ENCODE peak calls at places on chromosomes 12 and 14, in nine cellular contexts. U is mesendoderm; R is breast epithelium; C is pancreas; Q is esophagus squamous epithelium; D is WERI-Rb-1; E is effector memory CD4-positive, alpha-beta T cell; H is colonic mucosa; L is upper lobe of right lung. W is an unnamed sample.

GRCh38 chr14:48703728-48704467 is 882.3 kb downstream of the RPS29 start:
- DNase-seq in U (no peak), R (no peak), C (no peak), Q (no peak), D (no peak), E (no peak), H (no peak), L (no peak), W (no peak)

GRCh38 chr14:73758392-73759182 is 44.4 kb upstream of the PNMA1 start:
- DNase-seq in U (peak), R (no peak), C (peak), Q (peak), D (peak), E (peak), H (peak), L (peak), W (peak)

GRCh38 chr12:109840349-109841073 is 7.3 kb upstream of the TRPV4 start:
- DNase-seq in U (no peak), R (no peak), C (no peak), Q (no peak), D (no peak), E (no peak), H (peak), L (no peak), W (no peak)

GRCh38 chr12:109530301-109530685 is 43.0 kb downstream of the MMAB start:
- DNase-seq in U (no peak), R (no peak), C (no peak), Q (no peak), D (no peak), E (no peak), H (no peak), L (no peak), W (no peak)

GRCh38 chr14:99064262-99064954 is 207.6 kb downstream of the BCL11B start:
- DNase-seq in U (no peak), R (no peak), C (no peak), Q (no peak), D (no peak), E (no peak), H (no peak), L (no peak), W (peak)

GRCh38 chr12:98423963-98424362 is 91.4 kb upstream of the TMPO start:
- DNase-seq in U (no peak), R (no peak), C (no peak), Q (no peak), D (no peak), E (no peak), H (no peak), L (no peak), W (no peak)

GRCh38 chr12:88015825-88016224 is 13.4 kb downstream of the C12orf50 start:
- DNase-seq in U (no peak), R (no peak), C (no peak), Q (no peak), D (no peak), E (no peak), H (no peak), L (no peak), W (no peak)

GRCh38 chr12:19707948-19708409 is 268.7 kb downstream of the AEBP2 start:
- DNase-seq in U (no peak), R (no peak), C (no peak), Q (no peak), D (no peak), E (no peak), H (no peak), L (no peak), W (no peak)

GRCh38 chr12:81500788-81501187 is 258.4 kb downstream of the PPFIA2 start:
- DNase-seq in U (peak), R (no peak), C (no peak), Q (no peak), D (peak), E (no peak), H (no peak), L (no peak), W (no peak)

GRCh38 chr12:27627123-27627835 is 69.0 kb upstream of the REP15 start:
- DNase-seq in U (no peak), R (no peak), C (no peak), Q (no peak), D (no peak), E (no peak), H (no peak), L (no peak), W (no peak)

DNA sequence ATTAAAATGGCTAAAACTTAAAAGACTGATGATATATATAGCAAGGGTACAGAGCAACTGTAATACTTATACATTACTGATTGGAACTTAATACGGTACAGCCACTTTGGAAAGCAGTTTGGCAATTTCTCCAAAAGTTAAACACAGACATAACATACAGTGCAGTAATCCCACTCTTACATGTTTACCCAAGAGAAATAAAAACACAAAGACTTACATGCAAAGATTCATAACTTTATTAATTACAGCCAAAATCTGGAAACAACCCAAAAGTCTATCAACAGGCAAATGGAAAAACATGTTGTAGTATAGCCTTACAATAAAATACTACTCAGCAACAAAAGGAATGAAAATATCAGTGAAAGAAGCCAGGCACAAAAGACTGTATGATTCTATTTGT is 84.6 kb downstream of the GARIN6 start:
- DNase-seq in U (no peak), R (no peak), C (no peak), Q (no peak), D (no peak), E (no peak), H (no peak), L (no peak), W (no peak)
- H3K27ac ChIP-seq in U (no peak), R (no peak), C (no peak), Q (no peak), D (no peak), E (no peak), H (no peak), L (no peak), W (no peak)

GRCh38 chr12:93749515-93749914 is 72.3 kb downstream of the CRADD start:
- DNase-seq in U (no peak), R (no peak), C (no peak), Q (no peak), D (no peak), E (no peak), H (no peak), L (no peak), W (no peak)
- H3K27ac ChIP-seq in U (no peak), R (peak), C (no peak), Q (no peak), D (no peak), E (no peak), H (no peak), L (peak), W (no peak)

DNA sequence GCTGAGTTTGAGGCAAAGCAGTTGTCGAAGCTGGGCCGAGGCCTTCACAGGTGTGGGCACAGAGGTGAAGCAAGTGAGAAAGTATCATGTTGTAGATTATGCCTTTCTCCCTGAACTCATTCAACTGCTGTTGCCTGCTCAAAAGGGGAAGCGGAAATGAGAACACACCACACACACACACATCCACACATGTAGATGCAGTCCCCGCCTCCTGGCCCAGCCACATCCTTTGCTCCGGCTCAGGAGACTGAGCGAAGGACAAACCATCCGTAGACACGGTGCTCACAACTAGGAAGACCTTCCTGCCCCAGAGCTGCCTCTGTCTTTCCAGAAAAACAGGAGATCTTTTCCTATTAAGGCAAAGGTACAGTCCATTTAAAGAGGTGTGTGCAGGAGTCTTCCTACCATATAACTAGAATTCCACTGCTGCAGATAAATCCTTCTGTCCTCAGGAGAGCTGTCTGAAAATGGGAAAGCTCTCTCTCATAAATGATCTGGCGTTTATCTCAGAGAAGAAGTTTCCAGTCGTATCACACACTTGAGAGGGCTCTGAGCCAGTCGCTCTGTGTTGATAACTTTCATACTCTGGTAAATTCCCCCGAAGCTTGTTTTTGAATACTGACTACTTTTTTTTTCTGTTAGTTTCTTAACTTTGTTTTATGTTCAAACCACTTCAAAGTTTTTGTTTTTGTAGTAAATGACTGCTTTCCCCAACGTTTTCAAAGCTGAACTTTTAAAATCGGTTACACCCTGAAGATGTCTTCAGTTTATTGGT is at the start of gene TESPA1:
- DNase-seq in U (peak), R (no peak), C (no peak), Q (peak), D (no peak), E (peak), H (peak), L (peak), W (no peak)
- H3K27ac ChIP-seq in U (no peak), R (no peak), C (no peak), Q (peak), D (no peak), E (peak), H (peak), L (no peak), W (no peak)

DNA sequence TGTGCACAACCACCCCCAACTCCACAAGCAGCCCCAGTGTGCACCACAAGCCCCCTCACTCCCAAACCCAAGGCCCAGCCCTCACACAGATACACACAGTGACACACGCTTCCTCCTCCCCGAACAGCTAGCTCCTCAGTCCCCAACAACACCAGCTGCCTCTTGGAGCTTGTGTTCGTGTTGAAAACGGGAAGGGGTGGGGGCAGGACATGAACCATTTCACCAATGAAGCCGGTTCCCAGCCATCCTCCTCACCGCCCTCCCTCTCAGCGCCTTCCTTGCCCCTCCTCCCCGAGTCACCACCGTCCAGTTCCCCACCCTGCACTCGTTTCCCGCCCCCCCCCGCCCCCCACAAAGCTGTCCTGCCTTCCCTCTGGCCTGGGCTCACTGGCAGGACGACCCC is 349 bp upstream of the GPR162 start:
- DNase-seq in U (peak), R (no peak), C (peak), Q (no peak), D (peak), E (no peak), H (peak), L (peak), W (peak)
- H3K27ac ChIP-seq in U (no peak), R (no peak), C (no peak), Q (peak), D (peak), E (no peak), H (no peak), L (peak), W (no peak)

W was measured in hepatocyte.